ENCODE peak calls at places on chromosomes 5 and 9, in four cellular contexts. M is epithelial cell of esophagus, P is glutamatergic neuron, U is Calu3. B is an unnamed sample.

GRCh38 chr9:79054500-79054899 is 517.3 kb upstream of the TLE4 start:
- DNase-seq in M (no peak), P (no peak), U (no peak), B (no peak)

GRCh38 chr5:119315516-119315949 is 40.3 kb upstream of the TNFAIP8 start:
- DNase-seq in M (peak; percentile 68), P (no peak), U (peak; percentile 35), B (no peak)

GRCh38 chr9:99437145-99437544 is 215.1 kb downstream of the SEC61B start:
- DNase-seq in M (no peak), P (no peak), U (no peak), B (no peak)

GRCh38 chr5:31415009-31415923 is 116.6 kb downstream of the DROSHA start:
- DNase-seq in M (no peak), P (no peak), U (no peak), B (no peak)

GRCh38 chr9:29397148-29397547 is 1823.9 kb upstream of the C9orf72 start:
- DNase-seq in M (peak; percentile 4), P (no peak), U (no peak), B (no peak)

GRCh38 chr5:8844847-8845246 is 701.0 kb downstream of the SEMA5A start:
- DNase-seq in M (no peak), P (no peak), U (no peak), B (no peak)

GRCh38 chr5:177265395-177265794 is 38.1 kb downstream of the RAB24 start:
- DNase-seq in M (no peak), P (no peak), U (no peak), B (no peak)

GRCh38 chr9:69697475-69697874 is 25.3 kb upstream of the APBA1 start:
- DNase-seq in M (no peak), P (no peak), U (no peak), B (no peak)

GRCh38 chr5:78905084-78905938 is 79.8 kb downstream of the ARSB start:
- DNase-seq in M (no peak), P (no peak), U (no peak), B (no peak)

GRCh38 chr5:76041863-76042262 is 41.3 kb upstream of the SV2C start:
- DNase-seq in M (peak; percentile 32), P (no peak), U (peak; percentile 16), B (no peak)

DNA sequence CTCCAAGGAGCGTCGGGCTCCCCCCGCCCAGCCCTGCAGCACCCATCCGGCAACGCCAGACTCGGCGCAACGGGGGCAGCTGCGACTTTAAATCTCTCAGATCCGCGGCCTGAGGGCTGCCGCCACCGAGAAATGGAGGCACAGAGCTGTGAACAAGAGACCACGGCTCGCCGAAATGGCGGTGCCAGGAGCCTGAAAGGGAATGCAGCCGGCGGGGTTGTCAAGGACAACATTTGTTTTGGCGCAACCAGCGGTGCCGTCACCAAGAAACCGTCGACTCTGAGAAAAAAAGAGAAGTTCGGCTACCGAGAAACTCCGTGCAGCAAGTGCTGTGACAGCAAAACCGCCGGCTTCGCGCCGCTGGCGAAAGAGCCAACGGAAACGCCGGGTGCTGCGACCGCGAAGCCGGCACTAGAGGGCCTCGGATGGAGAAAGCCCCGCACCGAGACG is 2.1 kb upstream of the ANXA2R start:
- DNase-seq in M (peak; percentile 72), P (peak; percentile 79), U (peak; percentile 64), B (peak; percentile 57)
- TF ChIP-seq CTCF in M (no peak), P (no peak), U (no peak), B (peak; percentile 35)

DNA sequence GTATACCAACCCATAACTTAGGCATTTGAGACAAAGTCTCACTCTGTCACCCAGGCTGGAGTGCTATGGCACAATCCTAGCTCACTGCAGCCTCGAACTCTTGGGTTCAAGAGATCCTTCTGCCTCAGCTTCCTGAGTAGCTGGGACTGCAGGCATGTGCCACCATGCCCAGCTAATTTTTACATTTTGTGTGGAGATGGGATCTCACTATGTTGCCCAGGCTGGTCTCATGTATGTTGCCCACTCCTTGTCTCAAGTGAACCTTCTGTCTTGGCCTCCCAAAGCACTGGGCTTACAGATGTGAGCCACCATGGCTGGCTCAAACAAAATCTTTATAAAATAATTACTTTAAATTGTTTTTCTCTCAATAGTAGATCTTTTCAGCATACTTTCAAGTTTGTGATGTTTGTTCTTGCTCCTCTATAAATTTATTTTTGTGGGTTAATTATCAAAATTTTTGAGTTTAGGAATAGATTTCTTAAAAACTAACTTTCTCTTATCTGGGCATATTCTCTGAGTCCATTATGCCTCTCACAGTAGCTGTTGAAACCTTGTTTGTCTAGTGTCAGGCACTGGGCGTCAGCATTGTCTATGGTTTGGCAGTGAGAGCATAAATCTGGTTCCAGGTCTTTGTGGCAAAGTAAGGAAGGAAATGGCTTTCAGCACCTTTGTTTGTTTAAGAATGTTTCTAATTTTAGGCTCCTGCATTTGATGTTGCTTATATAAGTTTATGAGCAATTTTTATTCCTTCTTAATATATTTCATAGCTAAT is 38.7 kb downstream of the NLN start:
- DNase-seq in M (peak; percentile 65), P (no peak), U (peak; percentile 30), B (no peak)
- TF ChIP-seq CTCF in M (peak; percentile 56), P (no peak), U (no peak), B (no peak)

GRCh38 chr5:91229031-91229623 is 154.0 kb downstream of the ARRDC3 start:
- DNase-seq in M (peak; percentile 84), P (no peak), U (no peak), B (no peak)

GRCh38 chr5:91224969-91225368 is 158.1 kb downstream of the ARRDC3 start:
- DNase-seq in M (no peak), P (no peak), U (peak; percentile 28), B (no peak)

GRCh38 chr5:91223886-91224285 is 159.2 kb downstream of the ARRDC3 start:
- DNase-seq in M (peak; percentile 34), P (no peak), U (no peak), B (no peak)

GRCh38 chr5:91224459-91224858 is 158.7 kb downstream of the ARRDC3 start:
- DNase-seq in M (no peak), P (no peak), U (no peak), B (no peak)

GRCh38 chr5:91225848-91226686 is 157.1 kb downstream of the ARRDC3 start:
- DNase-seq in M (peak; percentile 68), P (no peak), U (peak; percentile 74), B (no peak)
- TF ChIP-seq CTCF in M (peak; percentile 63), P (no peak), U (peak; percentile 52), B (peak; percentile 54)

GRCh38 chr9:120877276-120878034 is 467 bp upstream of the PHF19 start:
- DNase-seq in M (peak; percentile 49), P (peak; percentile 69), U (peak; percentile 68), B (peak; percentile 65)
- TF ChIP-seq CTCF in M (no peak), P (no peak), U (no peak), B (no peak)

GRCh38 chr5:39599721-39600431 is 175.1 kb upstream of the DAB2 start:
- DNase-seq in M (peak; percentile 52), P (no peak), U (no peak), B (no peak)

GRCh38 chr5:39604491-39604890 is 179.7 kb upstream of the DAB2 start:
- DNase-seq in M (no peak), P (no peak), U (no peak), B (no peak)

DNA sequence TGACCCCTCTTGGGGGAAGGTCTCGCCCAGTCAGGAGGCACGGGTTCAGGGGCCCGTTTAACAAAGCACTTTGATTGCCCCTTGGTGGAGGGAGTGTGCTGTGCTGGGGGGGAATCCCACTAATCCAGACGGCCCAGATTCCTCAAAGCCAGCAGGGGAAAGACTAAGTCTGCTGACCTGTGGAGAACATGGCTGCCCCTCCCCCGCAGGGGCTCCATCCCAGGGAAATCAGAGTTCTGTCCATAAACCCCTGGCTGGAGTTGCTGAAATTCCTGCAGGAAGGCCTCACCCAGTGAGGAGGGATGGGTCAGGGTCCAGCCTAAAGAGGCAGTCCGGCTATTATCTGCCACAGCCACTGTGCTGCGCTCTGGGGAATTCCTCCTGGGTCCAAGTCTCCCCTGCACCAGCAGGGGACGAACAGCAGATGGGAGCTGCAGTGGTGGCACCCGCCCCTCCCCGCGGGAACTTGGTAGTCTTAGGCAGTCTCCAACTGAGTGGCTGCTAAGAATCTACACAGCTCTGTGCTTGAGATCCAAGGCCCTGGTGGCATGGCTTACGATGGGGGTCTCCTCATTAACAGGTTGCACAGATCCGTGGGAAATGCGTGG is 174.0 kb upstream of the DAB2 start:
- DNase-seq in M (no peak), P (no peak), U (no peak), B (no peak)
- TF ChIP-seq CTCF in M (no peak), P (no peak), U (no peak), B (no peak)

GRCh38 chr9:76001494-76001893 is 111.0 kb downstream of the PCSK5 start:
- DNase-seq in M (no peak), P (no peak), U (no peak), B (no peak)
- TF ChIP-seq CTCF in M (no peak), P (no peak), U (no peak), B (no peak)

GRCh38 chr9:95341262-95342011 is 23.9 kb upstream of the FANCC start:
- DNase-seq in M (peak; percentile 13), P (no peak), U (peak; percentile 24), B (no peak)
- TF ChIP-seq CTCF in M (peak; percentile 9), P (no peak), U (no peak), B (peak; percentile 16)